ENCODE peak calls at places on chromosomes 5 and 9, in six cellular contexts. One of them, this sample, is unnamed.

GRCh38 chr9:124197177-124198095 is 60.3 kb upstream of the NEK6 start:
- DNase-seq in body of pancreas: no peak
- DNase-seq in Peyer's patch: no peak
- DNase-seq in GM12891: no peak
- DNase-seq in erythroblast: peak
- DNase-seq in spleen: peak
- DNase-seq in this sample: no peak

GRCh38 chr9:132955123-132955522 is 10.7 kb upstream of the TSC1 start:
- DNase-seq in body of pancreas: no peak
- DNase-seq in Peyer's patch: no peak
- DNase-seq in GM12891: no peak
- DNase-seq in erythroblast: no peak
- DNase-seq in spleen: no peak
- DNase-seq in this sample: no peak

GRCh38 chr5:55665065-55665464 is 47.1 kb downstream of the SLC38A9 start:
- DNase-seq in body of pancreas: no peak
- DNase-seq in Peyer's patch: no peak
- DNase-seq in GM12891: no peak
- DNase-seq in erythroblast: no peak
- DNase-seq in spleen: no peak
- DNase-seq in this sample: no peak

GRCh38 chr9:100472725-100473261 is at the start of gene TMEFF1:
- DNase-seq in body of pancreas: peak
- DNase-seq in Peyer's patch: peak
- DNase-seq in GM12891: peak
- DNase-seq in erythroblast: peak
- DNase-seq in spleen: peak
- DNase-seq in this sample: peak

GRCh38 chr9:973295-973842 is 3.1 kb upstream of the DMRT3 start:
- DNase-seq in body of pancreas: no peak
- DNase-seq in Peyer's patch: no peak
- DNase-seq in GM12891: no peak
- DNase-seq in erythroblast: no peak
- DNase-seq in spleen: no peak
- DNase-seq in this sample: no peak

GRCh38 chr5:1111727-1112289 is at the start of gene SLC12A7:
- DNase-seq in body of pancreas: peak
- DNase-seq in Peyer's patch: peak
- DNase-seq in GM12891: peak
- DNase-seq in erythroblast: peak
- DNase-seq in spleen: peak
- DNase-seq in this sample: no peak

GRCh38 chr9:88801214-88801796 is 190.0 kb upstream of the S1PR3 start:
- DNase-seq in body of pancreas: no peak
- DNase-seq in Peyer's patch: no peak
- DNase-seq in GM12891: no peak
- DNase-seq in erythroblast: no peak
- DNase-seq in spleen: no peak
- DNase-seq in this sample: no peak

GRCh38 chr9:19748278-19749126 is 40.3 kb downstream of the SLC24A2 start:
- DNase-seq in body of pancreas: no peak
- DNase-seq in Peyer's patch: no peak
- DNase-seq in GM12891: no peak
- DNase-seq in erythroblast: peak
- DNase-seq in spleen: no peak
- DNase-seq in this sample: peak

GRCh38 chr9:86598411-86599239 is 244.4 kb upstream of the TUT7 start:
- DNase-seq in body of pancreas: no peak
- DNase-seq in Peyer's patch: no peak
- DNase-seq in GM12891: no peak
- DNase-seq in erythroblast: no peak
- DNase-seq in spleen: no peak
- DNase-seq in this sample: no peak

GRCh38 chr5:126007841-126008240 is 415.4 kb upstream of the GRAMD2B start:
- DNase-seq in body of pancreas: no peak
- DNase-seq in Peyer's patch: no peak
- DNase-seq in GM12891: no peak
- DNase-seq in erythroblast: no peak
- DNase-seq in spleen: no peak
- DNase-seq in this sample: no peak

GRCh38 chr9:108885643-108886348 is 23.7 kb downstream of the ACTL7A start:
- DNase-seq in body of pancreas: peak
- DNase-seq in Peyer's patch: no peak
- DNase-seq in GM12891: peak
- DNase-seq in erythroblast: peak
- DNase-seq in spleen: no peak
- DNase-seq in this sample: peak

GRCh38 chr5:157913575-157913974 is 54.6 kb upstream of the CLINT1 start:
- DNase-seq in body of pancreas: no peak
- DNase-seq in Peyer's patch: no peak
- DNase-seq in GM12891: no peak
- DNase-seq in erythroblast: no peak
- DNase-seq in spleen: no peak
- DNase-seq in this sample: no peak

GRCh38 chr5:128494516-128494915 is 43.5 kb downstream of the FBN2 start:
- DNase-seq in body of pancreas: no peak
- DNase-seq in Peyer's patch: no peak
- DNase-seq in GM12891: no peak
- DNase-seq in erythroblast: no peak
- DNase-seq in spleen: no peak
- DNase-seq in this sample: no peak

GRCh38 chr5:178483620-178484019 is 106.6 kb downstream of the COL23A1 start:
- DNase-seq in body of pancreas: peak
- DNase-seq in Peyer's patch: no peak
- DNase-seq in GM12891: no peak
- DNase-seq in erythroblast: no peak
- DNase-seq in spleen: peak
- DNase-seq in this sample: peak

GRCh38 chr9:120210301-120210700 is 369.7 kb downstream of the CDK5RAP2 start:
- DNase-seq in body of pancreas: no peak
- DNase-seq in Peyer's patch: no peak
- DNase-seq in GM12891: no peak
- DNase-seq in erythroblast: no peak
- DNase-seq in spleen: no peak
- DNase-seq in this sample: no peak

DNA sequence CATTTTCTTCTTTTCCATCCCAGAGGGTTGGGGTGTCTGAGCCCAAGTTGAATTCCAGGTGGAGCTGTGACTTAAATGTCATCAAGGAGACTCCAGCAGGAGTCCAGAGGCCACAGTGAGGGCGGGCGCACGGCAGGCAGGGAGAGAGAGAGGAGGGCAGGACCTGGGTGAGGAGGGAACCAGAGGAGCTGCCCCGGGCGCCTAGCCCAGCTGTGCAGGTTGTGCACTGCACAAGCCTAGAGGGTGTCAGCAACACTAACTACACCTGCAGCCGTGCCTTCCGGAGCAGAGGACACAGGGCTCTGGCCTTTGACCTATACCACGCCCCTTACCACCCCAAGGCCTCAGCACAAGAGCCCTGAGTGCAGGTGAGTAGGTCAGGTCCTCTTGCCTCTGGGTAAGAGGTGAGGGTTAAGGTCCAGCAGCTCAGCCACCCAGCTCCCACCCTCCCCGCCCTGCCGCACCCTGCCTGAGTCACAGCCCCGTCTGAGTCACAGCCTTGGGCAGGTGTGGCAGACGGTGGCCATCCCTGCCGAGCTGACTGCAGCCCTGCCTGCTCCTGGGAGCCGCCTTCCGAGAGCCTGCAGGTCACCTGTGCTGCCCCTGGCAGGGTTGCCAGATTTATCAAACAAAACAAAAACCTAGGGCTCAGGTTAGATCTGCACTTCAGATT is 6.4 kb upstream of the AGPAT2 start:
- DNase-seq in body of pancreas: peak
- DNase-seq in Peyer's patch: peak
- DNase-seq in GM12891: no peak
- DNase-seq in erythroblast: peak
- DNase-seq in spleen: no peak
- DNase-seq in this sample: peak
- TF ChIP-seq POLR2A in body of pancreas: peak
- TF ChIP-seq POLR2A in Peyer's patch: peak
- TF ChIP-seq POLR2A in GM12891: no peak
- TF ChIP-seq POLR2A in erythroblast: no peak
- TF ChIP-seq POLR2A in spleen: no peak
- TF ChIP-seq POLR2A in this sample: no peak

GRCh38 chr5:139747583-139748504 is 47.8 kb upstream of the PSD2 start:
- DNase-seq in body of pancreas: peak
- DNase-seq in Peyer's patch: peak
- DNase-seq in GM12891: no peak
- DNase-seq in erythroblast: peak
- DNase-seq in spleen: peak
- DNase-seq in this sample: no peak
- TF ChIP-seq POLR2A in body of pancreas: peak
- TF ChIP-seq POLR2A in Peyer's patch: no peak
- TF ChIP-seq POLR2A in GM12891: no peak
- TF ChIP-seq POLR2A in erythroblast: no peak
- TF ChIP-seq POLR2A in spleen: no peak
- TF ChIP-seq POLR2A in this sample: no peak

GRCh38 chr5:64874753-64875152 is 106.0 kb downstream of the CWC27 start:
- DNase-seq in body of pancreas: no peak
- DNase-seq in Peyer's patch: no peak
- DNase-seq in GM12891: no peak
- DNase-seq in erythroblast: no peak
- DNase-seq in spleen: no peak
- DNase-seq in this sample: no peak

GRCh38 chr5:64873441-64873840 is 104.7 kb downstream of the CWC27 start:
- DNase-seq in body of pancreas: no peak
- DNase-seq in Peyer's patch: no peak
- DNase-seq in GM12891: no peak
- DNase-seq in erythroblast: no peak
- DNase-seq in spleen: no peak
- DNase-seq in this sample: no peak

GRCh38 chr5:64876203-64876602 is 107.5 kb downstream of the CWC27 start:
- DNase-seq in body of pancreas: no peak
- DNase-seq in Peyer's patch: no peak
- DNase-seq in GM12891: no peak
- DNase-seq in erythroblast: no peak
- DNase-seq in spleen: no peak
- DNase-seq in this sample: no peak

GRCh38 chr5:64869419-64869818 is 100.7 kb downstream of the CWC27 start:
- DNase-seq in body of pancreas: no peak
- DNase-seq in Peyer's patch: no peak
- DNase-seq in GM12891: no peak
- DNase-seq in erythroblast: no peak
- DNase-seq in spleen: no peak
- DNase-seq in this sample: peak

DNA sequence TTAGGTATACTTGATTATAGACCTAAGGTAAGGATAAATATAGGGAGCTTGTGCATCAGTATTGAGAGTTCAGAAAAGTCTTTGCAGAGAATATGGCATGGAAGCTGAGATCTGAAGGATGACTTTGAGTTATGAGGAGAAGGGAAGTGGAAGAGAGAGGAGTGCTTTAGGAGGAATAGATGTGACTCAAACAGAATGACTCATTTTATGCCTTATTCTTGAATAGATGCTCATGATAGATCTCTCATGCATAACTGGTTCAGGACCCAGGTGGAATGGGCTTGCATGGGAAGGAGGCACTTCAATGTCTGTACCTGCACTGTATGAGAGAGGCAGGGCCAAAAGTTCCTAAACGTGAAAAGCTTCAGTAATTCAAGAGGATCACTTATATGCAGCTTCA is 103.3 kb downstream of the CWC27 start:
- DNase-seq in body of pancreas: no peak
- DNase-seq in Peyer's patch: no peak
- DNase-seq in GM12891: no peak
- DNase-seq in erythroblast: no peak
- DNase-seq in spleen: no peak
- DNase-seq in this sample: peak
- TF ChIP-seq POLR2A in body of pancreas: no peak
- TF ChIP-seq POLR2A in Peyer's patch: no peak
- TF ChIP-seq POLR2A in GM12891: no peak
- TF ChIP-seq POLR2A in erythroblast: no peak
- TF ChIP-seq POLR2A in spleen: no peak
- TF ChIP-seq POLR2A in this sample: no peak

GRCh38 chr5:9122528-9122927 is 423.3 kb downstream of the SEMA5A start:
- DNase-seq in body of pancreas: no peak
- DNase-seq in Peyer's patch: no peak
- DNase-seq in GM12891: no peak
- DNase-seq in erythroblast: no peak
- DNase-seq in spleen: no peak
- DNase-seq in this sample: no peak

GRCh38 chr5:9124071-9124470 is 421.8 kb downstream of the SEMA5A start:
- DNase-seq in body of pancreas: peak
- DNase-seq in Peyer's patch: no peak
- DNase-seq in GM12891: no peak
- DNase-seq in erythroblast: no peak
- DNase-seq in spleen: no peak
- DNase-seq in this sample: no peak

GRCh38 chr5:9115093-9115492 is 430.8 kb downstream of the SEMA5A start:
- DNase-seq in body of pancreas: no peak
- DNase-seq in Peyer's patch: no peak
- DNase-seq in GM12891: no peak
- DNase-seq in erythroblast: no peak
- DNase-seq in spleen: no peak
- DNase-seq in this sample: no peak

GRCh38 chr5:9121597-9121996 is 424.3 kb downstream of the SEMA5A start:
- DNase-seq in body of pancreas: no peak
- DNase-seq in Peyer's patch: no peak
- DNase-seq in GM12891: no peak
- DNase-seq in erythroblast: no peak
- DNase-seq in spleen: no peak
- DNase-seq in this sample: no peak

GRCh38 chr5:9118852-9119251 is 427.0 kb downstream of the SEMA5A start:
- DNase-seq in body of pancreas: no peak
- DNase-seq in Peyer's patch: no peak
- DNase-seq in GM12891: no peak
- DNase-seq in erythroblast: no peak
- DNase-seq in spleen: no peak
- DNase-seq in this sample: no peak
- TF ChIP-seq POLR2A in body of pancreas: no peak
- TF ChIP-seq POLR2A in Peyer's patch: no peak
- TF ChIP-seq POLR2A in GM12891: no peak
- TF ChIP-seq POLR2A in erythroblast: no peak
- TF ChIP-seq POLR2A in spleen: no peak
- TF ChIP-seq POLR2A in this sample: no peak

DNA sequence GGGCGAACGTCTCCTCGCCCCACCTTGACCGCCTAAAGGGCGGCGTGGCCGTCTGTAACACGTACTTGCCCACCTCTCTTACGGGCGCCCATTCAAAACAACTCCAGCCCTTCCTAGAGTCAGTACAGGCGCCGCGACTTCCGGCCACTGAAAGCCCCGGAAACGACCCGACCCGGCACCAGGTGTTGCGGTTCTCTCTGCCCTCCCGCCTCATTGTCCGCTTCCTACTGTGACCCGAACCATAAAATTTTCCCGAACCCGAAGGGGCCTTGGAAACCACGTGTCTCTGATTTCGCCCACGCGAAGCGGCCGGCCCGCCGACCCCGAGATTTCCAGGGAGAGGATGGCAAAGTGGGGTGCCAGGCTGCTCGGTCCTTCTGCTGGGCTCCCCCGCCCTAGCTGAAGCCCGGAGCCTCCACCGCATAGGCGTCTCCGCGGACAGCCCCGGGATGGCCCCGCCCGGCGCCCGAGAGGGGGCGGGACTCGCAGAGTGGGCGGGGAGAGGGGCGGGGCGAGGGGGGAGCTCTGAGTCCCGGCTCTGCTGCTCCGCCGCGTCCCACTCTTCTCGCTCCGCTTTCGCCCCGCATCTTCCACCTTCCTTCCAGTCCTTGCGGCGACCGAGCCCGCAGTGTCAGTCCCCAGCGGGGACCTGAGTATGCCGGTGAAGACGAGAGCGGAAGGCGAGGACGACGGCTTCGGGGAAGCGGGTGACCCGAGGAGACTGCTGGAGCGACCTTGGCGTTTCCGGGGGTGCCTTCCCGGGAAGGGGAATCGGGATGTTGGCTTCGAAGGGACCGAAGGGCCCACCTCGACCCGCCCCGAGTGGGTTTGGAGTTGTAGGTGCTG is 684 bp upstream of the PTGES2 start:
- DNase-seq in body of pancreas: peak
- DNase-seq in Peyer's patch: peak
- DNase-seq in GM12891: peak
- DNase-seq in erythroblast: peak
- DNase-seq in spleen: peak
- DNase-seq in this sample: peak
- TF ChIP-seq POLR2A in body of pancreas: peak
- TF ChIP-seq POLR2A in Peyer's patch: peak
- TF ChIP-seq POLR2A in GM12891: no peak
- TF ChIP-seq POLR2A in erythroblast: no peak
- TF ChIP-seq POLR2A in spleen: no peak
- TF ChIP-seq POLR2A in this sample: peak